ENCODE peak calls at places on chromosomes 11 and 22, in seven cellular contexts. O, D, Q, L, P, V and M are unnamed samples.

GRCh38 chr11:120225372-120225909 is 14.5 kb upstream of the POU2F3 start:
- DNase-seq in P (no peak), Q (no peak), O (no peak), V (no peak), D (no peak), L (no peak), M (no peak)

GRCh38 chr11:7892059-7892699 is 38.9 kb downstream of the OR10A6 start:
- DNase-seq in Q (no peak), L (no peak), V (no peak), P (peak; percentile 75), D (no peak), O (no peak), M (no peak)

GRCh38 chr22:42813501-42813900 is 43.6 kb downstream of the ARFGAP3 start:
- DNase-seq in P (no peak), V (no peak), D (no peak), L (no peak), Q (no peak), O (no peak), M (no peak)

GRCh38 chr11:36044636-36045035 is 100.8 kb downstream of the LDLRAD3 start:
- DNase-seq in O (no peak), V (no peak), D (no peak), Q (no peak), L (no peak), P (no peak), M (no peak)

GRCh38 chr22:29700949-29701927 is 18.6 kb upstream of the CABP7 start:
- DNase-seq in D (no peak), O (no peak), Q (no peak), V (no peak), L (no peak), P (peak; percentile 18), M (peak; percentile 66)

GRCh38 chr22:32574957-32575893 is 100.6 kb downstream of the FBXO7 start:
- DNase-seq in O (no peak), D (no peak), L (no peak), V (no peak), Q (no peak), P (no peak), M (no peak)

GRCh38 chr11:129315781-129316579 is 59.7 kb upstream of the BARX2 start:
- DNase-seq in Q (peak; percentile 10), L (no peak), D (peak; percentile 81), V (no peak), O (no peak), P (no peak), M (peak; percentile 67)

GRCh38 chr22:42298746-42299145 is 28.3 kb upstream of the TCF20 start:
- DNase-seq in L (no peak), D (no peak), O (no peak), Q (no peak), P (no peak), V (no peak), M (no peak)

GRCh38 chr11:6404341-6405038 is 14.2 kb downstream of the SMPD1 start:
- DNase-seq in P (no peak), O (no peak), L (no peak), D (no peak), V (no peak), Q (no peak), M (no peak)

GRCh38 chr11:133906746-133907145 is 50.0 kb downstream of the IGSF9B start:
- DNase-seq in O (peak; percentile 70), D (no peak), L (no peak), Q (no peak), P (no peak), V (no peak), M (no peak)

GRCh38 chr11:5624489-5625278 is at the start of gene TRIM34:
- DNase-seq in L (no peak), O (no peak), V (peak; percentile 33), Q (peak; percentile 11), P (peak; percentile 76), D (peak; percentile 25), M (peak; percentile 64)

GRCh38 chr11:216081-216974 is 8.8 kb downstream of the RIC8A start:
- DNase-seq in P (no peak), V (no peak), L (no peak), D (no peak), O (no peak), Q (no peak), M (no peak)

GRCh38 chr22:32482708-32483107 is 8.1 kb downstream of the FBXO7 start:
- DNase-seq in P (no peak), D (no peak), L (no peak), Q (no peak), V (no peak), O (no peak), M (no peak)

GRCh38 chr11:40130427-40130826 is 1329.0 kb downstream of the LRRC4C start:
- DNase-seq in O (no peak), D (no peak), L (no peak), P (no peak), V (no peak), Q (peak; percentile 3), M (no peak)

GRCh38 chr11:76615950-76616349 is 54.6 kb downstream of the LRRC32 start:
- DNase-seq in P (peak; percentile 96), L (no peak), O (no peak), Q (no peak), D (no peak), V (no peak), M (no peak)

GRCh38 chr22:32880906-32881596 is 79.5 kb downstream of the TIMP3 start:
- DNase-seq in P (peak; percentile 93), O (no peak), V (no peak), L (peak; percentile 6), D (peak; percentile 32), Q (peak; percentile 42), M (peak; percentile 2)

GRCh38 chr11:16114451-16114850 is 241.9 kb downstream of the SOX6 start:
- DNase-seq in L (no peak), Q (no peak), D (no peak), O (no peak), P (no peak), V (no peak), M (no peak)
- TF ChIP-seq CTCF in L (no peak), Q (no peak), D (no peak), O (no peak), P (no peak), V (no peak), M (no peak)

DNA sequence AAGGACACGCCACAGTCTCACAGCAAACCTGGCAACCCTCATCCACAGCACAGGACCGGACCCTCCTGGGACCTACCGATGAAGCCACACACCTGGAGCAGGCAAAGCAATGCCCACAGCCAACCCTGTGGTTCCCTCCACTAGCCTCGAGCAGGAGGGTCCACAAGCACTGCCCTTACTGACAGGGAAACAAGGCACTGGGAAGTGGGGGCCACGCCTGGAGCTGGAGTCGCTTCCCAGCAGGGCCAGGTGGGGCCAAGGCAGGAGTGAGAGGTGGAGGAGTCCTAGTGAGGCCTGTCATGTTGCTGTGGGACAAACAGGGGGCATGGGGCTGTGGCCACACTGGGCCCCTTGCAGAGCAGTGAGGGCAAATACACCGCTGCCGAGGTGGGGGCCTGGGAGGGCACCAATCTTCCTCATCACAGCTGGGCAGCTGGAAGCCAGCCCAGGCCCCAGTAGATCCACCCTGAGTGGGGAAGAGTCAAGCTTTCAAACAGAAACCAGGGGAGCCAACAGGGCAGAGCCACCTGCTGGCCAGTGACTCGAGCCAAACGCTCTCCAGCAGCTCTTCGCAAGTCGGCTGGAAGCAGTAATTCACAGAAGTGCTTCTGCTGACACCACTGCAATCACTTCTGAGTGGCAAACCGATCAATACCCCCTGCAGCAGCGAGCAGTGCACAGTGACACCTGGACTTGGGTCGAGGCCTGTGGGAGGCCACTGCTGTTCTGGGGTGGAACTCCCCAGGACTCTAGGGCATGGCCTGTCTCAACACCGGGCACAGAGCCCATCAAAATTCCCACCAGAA is 13.7 kb downstream of the SULT4A1 start:
- DNase-seq in L (no peak), O (peak; percentile 68), P (peak; percentile 33), D (peak; percentile 37), Q (no peak), V (peak; percentile 4), M (no peak)
- TF ChIP-seq CTCF in L (peak; percentile 56), O (peak; percentile 69), P (peak; percentile 49), D (no peak), Q (peak; percentile 39), V (no peak), M (peak; percentile 37)

GRCh38 chr22:23061471-23062280 is 8.6 kb upstream of the GNAZ start:
- DNase-seq in L (no peak), Q (no peak), V (no peak), D (peak; percentile 4), P (no peak), O (peak; percentile 54), M (no peak)
- TF ChIP-seq CTCF in L (no peak), Q (no peak), V (no peak), D (no peak), P (no peak), O (no peak), M (no peak)

GRCh38 chr11:88552377-88553029 is 215.0 kb upstream of the CTSC start:
- DNase-seq in O (no peak), L (peak; percentile 25), Q (peak; percentile 50), P (peak; percentile 57), V (no peak), D (peak; percentile 38), M (peak; percentile 65)
- TF ChIP-seq CTCF in O (peak; percentile 76), L (peak; percentile 72), Q (peak; percentile 58), P (peak; percentile 84), V (peak; percentile 45), D (peak; percentile 57), M (peak; percentile 63)